ENCODE peak calls at places on chromosome 4, in nine cellular contexts. J, H, X, N, U, K, D, C and W are unnamed samples.

GRCh38 chr4:142386450-142386849 is 459.7 kb downstream of the INPP4B start:
- DNase-seq in K (no peak), D (no peak), C (no peak), J (no peak), X (no peak), H (no peak), N (no peak), U (no peak), W (no peak)

GRCh38 chr4:2849267-2850140 is 5.9 kb downstream of the ADD1 start:
- DNase-seq in H (no peak), U (no peak), K (no peak), X (no peak), N (peak), C (no peak), J (peak), D (peak), W (no peak)

GRCh38 chr4:181157647-181158046 is 1085.6 kb upstream of the TENM3 start:
- DNase-seq in U (no peak), J (no peak), K (no peak), C (no peak), N (no peak), H (no peak), D (no peak), X (no peak), W (no peak)

GRCh38 chr4:173301518-173302201 is 32.5 kb downstream of the HMGB2 start:
- DNase-seq in H (peak), C (no peak), J (peak), U (peak), N (no peak), K (peak), X (no peak), D (peak), W (no peak)

GRCh38 chr4:56799824-56800756 is 21.4 kb downstream of the SPINK2 start:
- DNase-seq in N (peak), K (peak), X (peak), D (peak), C (peak), H (peak), J (peak), U (peak), W (peak)

GRCh38 chr4:155787113-155787710 is 28.4 kb downstream of the GUCY1B1 start:
- DNase-seq in J (peak), N (no peak), C (no peak), U (peak), X (no peak), H (peak), D (peak), K (peak), W (no peak)

GRCh38 chr4:168367065-168367464 is 48.5 kb upstream of the DDX60 start:
- DNase-seq in C (no peak), H (no peak), U (no peak), J (no peak), N (no peak), K (no peak), D (no peak), X (no peak), W (no peak)

GRCh38 chr4:179762840-179763239 is 2320.6 kb upstream of the AGA start:
- DNase-seq in C (no peak), N (no peak), U (no peak), H (no peak), D (no peak), J (no peak), X (no peak), K (no peak), W (no peak)

GRCh38 chr4:55939437-55939836 is 9.3 kb upstream of the CEP135 start:
- DNase-seq in K (no peak), N (no peak), D (peak), J (no peak), C (no peak), X (no peak), U (no peak), H (no peak), W (no peak)

GRCh38 chr4:61254406-61254805 is 54.3 kb downstream of the ADGRL3 start:
- DNase-seq in D (no peak), C (no peak), H (no peak), N (no peak), U (no peak), X (no peak), J (no peak), K (no peak), W (no peak)

GRCh38 chr4:13548984-13549546 is 4.8 kb upstream of the NKX3-2 start:
- DNase-seq in D (peak), K (peak), U (peak), H (peak), N (peak), C (peak), X (no peak), J (peak), W (peak)

GRCh38 chr4:171521726-171522125 is 291.5 kb upstream of the GALNTL6 start:
- DNase-seq in D (no peak), H (no peak), J (no peak), N (no peak), C (no peak), K (no peak), X (no peak), U (no peak), W (no peak)

GRCh38 chr4:792729-793108 is 33.2 kb downstream of the CPLX1 start:
- DNase-seq in C (no peak), K (no peak), D (no peak), N (no peak), H (peak), U (no peak), J (no peak), X (no peak), W (no peak)

GRCh38 chr4:92198711-92199110 is 105.1 kb upstream of the GRID2 start:
- DNase-seq in U (no peak), K (peak), H (no peak), D (no peak), X (no peak), J (peak), C (no peak), N (no peak), W (no peak)

GRCh38 chr4:53591372-53591892 is at the start of gene LNX1:
- DNase-seq in C (no peak), J (no peak), D (peak), U (no peak), X (peak), N (peak), K (no peak), H (no peak), W (peak)

GRCh38 chr4:16198271-16198670 is 28.0 kb downstream of the TAPT1 start:
- DNase-seq in U (no peak), D (no peak), K (no peak), H (no peak), C (no peak), X (no peak), J (no peak), N (no peak), W (no peak)

GRCh38 chr4:14816592-14817273 is 185.5 kb upstream of the CPEB2 start:
- DNase-seq in D (no peak), K (no peak), C (no peak), N (no peak), U (no peak), H (no peak), X (no peak), J (no peak), W (no peak)

GRCh38 chr4:64334964-64335363 is 74.3 kb downstream of the TECRL start:
- DNase-seq in N (no peak), X (no peak), J (no peak), K (no peak), D (no peak), U (no peak), H (no peak), C (no peak), W (no peak)

GRCh38 chr4:111037591-111037990 is 414.7 kb upstream of the PITX2 start:
- DNase-seq in D (no peak), H (no peak), K (peak), U (no peak), N (no peak), X (no peak), C (no peak), J (no peak), W (no peak)

GRCh38 chr4:31146366-31146765 is 426.2 kb downstream of the PCDH7 start:
- DNase-seq in C (no peak), J (no peak), K (no peak), U (no peak), D (no peak), H (no peak), X (no peak), N (no peak), W (no peak)

GRCh38 chr4:26140150-26140898 is 180.5 kb upstream of the RBPJ start:
- DNase-seq in J (peak), H (no peak), D (no peak), X (no peak), C (no peak), U (no peak), N (no peak), K (peak), W (no peak)

GRCh38 chr4:83510442-83510841 is 25.5 kb upstream of the GPAT3 start:
- DNase-seq in U (no peak), C (no peak), N (no peak), J (no peak), H (no peak), D (no peak), K (no peak), X (no peak), W (no peak)

GRCh38 chr4:83504544-83504943 is 19.6 kb upstream of the ABRAXAS1 start:
- DNase-seq in U (no peak), H (no peak), D (peak), K (no peak), J (no peak), X (no peak), C (no peak), N (no peak), W (no peak)

GRCh38 chr4:83503974-83504373 is 19.1 kb upstream of the ABRAXAS1 start:
- DNase-seq in J (no peak), U (peak), N (no peak), D (no peak), C (no peak), H (no peak), K (no peak), X (no peak), W (no peak)

DNA sequence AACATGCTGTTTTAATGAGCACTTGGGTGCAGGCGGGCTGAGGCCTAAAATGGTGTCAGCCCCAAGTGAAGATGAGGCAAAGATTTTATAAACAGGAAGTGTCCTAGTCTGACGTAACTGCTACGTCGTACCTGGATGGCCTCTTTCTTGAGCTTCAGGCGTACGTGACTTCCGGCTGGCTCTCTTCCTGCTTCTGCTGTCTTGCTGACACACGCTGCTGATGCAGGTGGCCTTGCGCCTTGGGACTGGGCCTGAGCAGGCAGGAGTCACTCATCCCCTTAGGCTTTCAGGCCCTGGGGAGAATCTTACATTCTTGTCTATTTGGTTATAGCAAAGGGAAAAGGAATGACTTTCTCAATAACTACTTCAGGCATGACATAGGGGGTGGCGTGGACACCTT is 20.1 kb upstream of the ABRAXAS1 start:
- DNase-seq in K (no peak), X (no peak), U (no peak), D (no peak), J (no peak), N (peak), C (no peak), H (no peak), W (no peak)
- H3K4me3 ChIP-seq in K (no peak), X (no peak), U (no peak), D (no peak), J (no peak), N (no peak), C (no peak), H (no peak), W (no peak)

DNA sequence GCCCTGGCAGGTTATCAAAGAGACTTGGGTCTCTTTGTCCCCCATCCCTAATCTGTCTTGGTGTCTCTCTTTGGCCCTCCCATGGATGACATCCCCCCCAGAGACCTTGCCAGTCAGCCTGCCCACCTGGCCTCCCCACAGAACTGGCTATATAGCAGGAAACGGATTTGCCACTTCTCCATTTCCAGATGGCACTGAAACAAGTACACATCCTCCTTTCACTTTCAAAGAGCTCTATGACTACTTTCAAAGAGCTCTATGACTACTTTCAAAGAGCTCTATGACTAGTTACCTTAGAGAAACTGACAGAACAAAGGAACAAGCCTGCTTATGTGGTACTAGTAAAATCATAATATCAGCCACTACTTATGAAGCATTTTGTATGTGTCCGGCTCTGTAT is 175.3 kb downstream of the MAML3 start:
- DNase-seq in U (no peak), X (no peak), C (no peak), J (no peak), K (no peak), D (no peak), H (peak), N (no peak), W (no peak)
- H3K4me3 ChIP-seq in U (no peak), X (no peak), C (no peak), J (no peak), K (no peak), D (no peak), H (no peak), N (no peak), W (no peak)

GRCh38 chr4:40303751-40304150 is 31.4 kb upstream of the CHRNA9 start:
- DNase-seq in X (no peak), D (no peak), U (no peak), N (no peak), H (no peak), J (no peak), C (no peak), K (no peak), W (no peak)
- H3K4me3 ChIP-seq in X (no peak), D (no peak), U (no peak), N (no peak), H (peak), J (no peak), C (no peak), K (no peak), W (no peak)

GRCh38 chr4:8581094-8581861 is 1.1 kb downstream of the GPR78 start:
- DNase-seq in H (no peak), U (no peak), N (no peak), X (peak), D (no peak), C (no peak), J (no peak), K (no peak), W (no peak)

GRCh38 chr4:8579526-8580320 is 469 bp upstream of the GPR78 start:
- DNase-seq in C (no peak), H (no peak), X (no peak), K (no peak), D (no peak), U (no peak), N (no peak), J (no peak), W (no peak)

GRCh38 chr4:8582016-8582415 is 1.8 kb downstream of the GPR78 start:
- DNase-seq in U (no peak), X (no peak), J (no peak), D (no peak), H (no peak), K (no peak), N (no peak), C (no peak), W (no peak)

GRCh38 chr4:8578717-8579116 is 1.5 kb upstream of the GPR78 start:
- DNase-seq in D (no peak), J (no peak), U (no peak), H (no peak), N (no peak), X (no peak), C (no peak), K (no peak), W (no peak)

GRCh38 chr4:8580321-8581093 is at the start of gene GPR78:
- DNase-seq in K (no peak), D (peak), C (no peak), X (peak), N (peak), U (no peak), J (peak), H (no peak), W (no peak)
- H3K4me3 ChIP-seq in K (no peak), D (no peak), C (no peak), X (no peak), N (no peak), U (no peak), J (no peak), H (no peak), W (no peak)

DNA sequence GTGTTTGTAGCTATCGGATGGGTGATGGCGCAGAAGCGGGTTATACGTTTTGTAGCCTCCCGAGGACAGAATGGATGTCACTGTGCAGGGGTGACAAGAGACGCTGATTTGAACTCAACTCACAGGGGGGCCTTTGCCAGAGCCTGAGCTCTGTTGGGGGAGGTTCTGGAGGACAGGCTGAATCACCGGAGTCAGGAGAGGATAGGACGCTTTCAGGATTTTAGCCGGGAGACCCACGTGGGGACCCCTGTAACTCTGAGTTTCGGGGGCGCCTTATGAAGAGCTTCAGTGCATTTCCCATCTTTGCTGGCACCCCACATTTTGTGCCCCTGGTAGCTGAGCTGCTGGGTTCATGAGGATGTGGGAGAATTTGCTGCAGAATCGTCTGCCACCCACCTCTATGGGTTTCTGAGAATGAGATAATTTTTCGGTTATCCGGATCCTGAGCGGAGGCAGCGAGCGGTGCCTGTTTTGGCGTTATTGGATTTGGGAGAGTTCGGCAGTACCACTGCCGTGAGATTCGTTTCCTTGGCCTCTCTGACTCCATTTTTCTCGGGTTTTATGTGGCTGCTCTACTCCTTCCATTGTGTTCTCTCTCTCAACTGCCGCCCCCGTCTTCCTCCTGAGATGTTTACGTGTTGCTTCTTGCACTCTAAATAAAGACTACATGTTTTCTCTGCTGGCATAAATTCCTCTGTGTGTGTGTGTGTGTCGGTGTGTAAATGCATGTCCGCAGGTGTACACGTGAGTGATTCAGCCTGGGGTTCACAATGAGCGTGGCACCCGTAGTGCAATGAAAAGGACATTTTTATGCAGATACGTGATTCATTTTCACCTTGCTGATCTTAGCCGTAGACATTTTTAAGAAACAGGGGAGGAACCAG is 81.8 kb downstream of the STOX2 start:
- DNase-seq in C (no peak), N (no peak), D (no peak), U (no peak), K (no peak), H (no peak), J (no peak), X (no peak), W (no peak)
- H3K4me3 ChIP-seq in C (no peak), N (no peak), D (peak), U (no peak), K (peak), H (no peak), J (peak), X (no peak), W (peak)

GRCh38 chr4:186724861-186725419 is 1.3 kb upstream of the FAT1 start:
- DNase-seq in C (no peak), D (peak), H (no peak), J (peak), K (no peak), X (no peak), U (no peak), N (no peak), W (peak)
- H3K4me3 ChIP-seq in C (no peak), D (peak), H (no peak), J (peak), K (peak), X (peak), U (no peak), N (peak), W (peak)

GRCh38 chr4:113979973-113980615 is 647 bp upstream of the ARSJ start:
- DNase-seq in D (no peak), C (no peak), U (no peak), H (no peak), J (no peak), X (no peak), N (no peak), K (no peak), W (no peak)
- H3K4me3 ChIP-seq in D (peak), C (no peak), U (peak), H (no peak), J (peak), X (peak), N (peak), K (peak), W (peak)

GRCh38 chr4:143558823-143559756 is 45.6 kb downstream of the SMARCA5 start:
- DNase-seq in N (peak), U (peak), D (peak), J (peak), X (peak), C (peak), H (peak), K (peak), W (peak)
- H3K4me3 ChIP-seq in N (peak), U (peak), D (peak), J (peak), X (peak), C (peak), H (no peak), K (peak), W (peak)

DNA sequence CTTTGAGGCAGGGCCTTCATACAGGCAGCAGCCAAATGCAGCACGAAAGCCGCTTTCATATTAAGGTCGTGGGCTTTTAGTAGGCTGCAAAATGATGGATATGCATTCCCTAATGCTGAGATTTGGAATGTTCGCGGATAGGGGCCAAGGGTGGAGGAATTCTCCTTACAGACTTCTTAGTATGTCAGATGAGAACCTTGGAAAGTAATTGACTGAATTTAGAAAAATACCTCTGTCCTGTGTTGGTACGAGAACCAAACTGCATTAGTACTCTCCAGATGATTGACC is 1.1 kb downstream of the SEC24B start:
- DNase-seq in K (no peak), X (no peak), C (no peak), U (no peak), N (no peak), D (no peak), J (peak), H (no peak), W (no peak)
- H3K4me3 ChIP-seq in K (peak), X (peak), C (peak), U (peak), N (peak), D (peak), J (peak), H (peak), W (peak)